ENCODE peak calls at places on chromosomes 16 and 17, in ten cellular contexts. N is psoas muscle; C is HS-27A; R is stimulated activated CD4-positive, alpha-beta T cell treated with anti-CD3 and anti-CD28 coated beads, TNF-alpha, amount 100 ng/mL, for 1 hour; W is mucosa of descending colon; X is stimulated activated naive B cell treated with anti-CD40 and anti-IgM and Interleukin-4, amounts not matched to agents 10 μg/mL and 1 μg/mL and 100 μg/mL, for 72 hours; Z is ELF-1; H is NCI-H2081; Q is glutamatergic neuron; M is HL-60. F is an unnamed sample.

GRCh38 chr16:67030221-67030962 is 1.4 kb downstream of the CBFB start:
- DNase-seq in N (no peak), C (no peak), R (no peak), W (no peak), X (no peak), Z (peak), H (no peak), Q (no peak), M (no peak), F (no peak)

GRCh38 chr17:63998050-63998720 is at the start of gene PRR29:
- DNase-seq in N (peak), C (no peak), R (peak), W (peak), X (peak), Z (peak), H (peak), Q (peak), M (peak), F (peak)

GRCh38 chr16:66295191-66295590 is 71.3 kb upstream of the CDH5 start:
- DNase-seq in N (no peak), C (no peak), R (no peak), W (no peak), X (no peak), Z (no peak), H (no peak), Q (no peak), M (no peak), F (no peak)

GRCh38 chr16:5077304-5077703 is 5.7 kb downstream of the ALG1 start:
- DNase-seq in N (no peak), C (no peak), R (no peak), W (no peak), X (no peak), Z (no peak), H (no peak), Q (no peak), M (no peak), F (no peak)

GRCh38 chr17:74241434-74241833 is 28.1 kb downstream of the TTYH2 start:
- DNase-seq in N (no peak), C (no peak), R (no peak), W (no peak), X (no peak), Z (no peak), H (no peak), Q (no peak), M (no peak), F (no peak)

GRCh38 chr17:56393156-56393555 is 200.3 kb upstream of the NOG start:
- DNase-seq in N (no peak), C (no peak), R (no peak), W (no peak), X (no peak), Z (no peak), H (no peak), Q (no peak), M (no peak), F (no peak)

GRCh38 chr17:7021993-7022778 is 664 bp upstream of the BCL6B start:
- DNase-seq in N (peak), C (no peak), R (peak), W (peak), X (peak), Z (peak), H (peak), Q (peak), M (peak), F (no peak)

GRCh38 chr17:17792143-17792550 is 44.6 kb downstream of the SREBF1 start:
- DNase-seq in N (no peak), C (no peak), R (no peak), W (no peak), X (no peak), Z (no peak), H (peak), Q (peak), M (no peak), F (no peak)

GRCh38 chr16:48810803-48811453 is 200.9 kb upstream of the N4BP1 start:
- DNase-seq in N (no peak), C (no peak), R (no peak), W (no peak), X (no peak), Z (peak), H (no peak), Q (peak), M (no peak), F (no peak)

GRCh38 chr16:89345663-89346150 is 128.2 kb downstream of the ZNF778 start:
- DNase-seq in N (no peak), C (no peak), R (no peak), W (no peak), X (no peak), Z (no peak), H (peak), Q (no peak), M (no peak), F (no peak)

GRCh38 chr16:86924537-86924936 is 346.2 kb downstream of the FOXL1 start:
- DNase-seq in N (no peak), C (peak), R (no peak), W (no peak), X (no peak), Z (no peak), H (no peak), Q (no peak), M (no peak), F (no peak)

GRCh38 chr17:39838057-39838456 is 26.1 kb downstream of the IKZF3 start:
- DNase-seq in N (no peak), C (no peak), R (no peak), W (no peak), X (no peak), Z (no peak), H (no peak), Q (no peak), M (no peak), F (no peak)

GRCh38 chr17:14308636-14308964 is 7.7 kb downstream of the HS3ST3B1 start:
- DNase-seq in N (no peak), C (no peak), R (no peak), W (no peak), X (no peak), Z (no peak), H (no peak), Q (no peak), M (no peak), F (no peak)